ENCODE peak calls at places on chromosomes 5 and 9, in eight cellular contexts. One of them, this sample, is unnamed.

GRCh38 chr9:86925686-86926085 is 21.6 kb downstream of the GAS1 start:
- DNase-seq in activated CD8-positive, alpha-beta T cell treated with anti-CD3 and anti-CD28 coated beads for 36 hours: no peak
- DNase-seq in GM13976: no peak
- DNase-seq in epithelial cell of esophagus: no peak
- DNase-seq in iris pigment epithelial cell: peak
- DNase-seq in H1: no peak
- DNase-seq in naive thymus-derived CD4-positive, alpha-beta T cell: no peak
- DNase-seq in GM12864: no peak
- DNase-seq in this sample: no peak

GRCh38 chr5:132263548-132264261 is 6.2 kb downstream of the PDLIM4 start:
- DNase-seq in activated CD8-positive, alpha-beta T cell treated with anti-CD3 and anti-CD28 coated beads for 36 hours: peak
- DNase-seq in GM13976: peak
- DNase-seq in epithelial cell of esophagus: peak
- DNase-seq in iris pigment epithelial cell: peak
- DNase-seq in H1: peak
- DNase-seq in naive thymus-derived CD4-positive, alpha-beta T cell: no peak
- DNase-seq in GM12864: no peak
- DNase-seq in this sample: no peak

GRCh38 chr9:114126247-114127060 is 27.4 kb upstream of the KIF12 start:
- DNase-seq in activated CD8-positive, alpha-beta T cell treated with anti-CD3 and anti-CD28 coated beads for 36 hours: no peak
- DNase-seq in GM13976: no peak
- DNase-seq in epithelial cell of esophagus: no peak
- DNase-seq in iris pigment epithelial cell: no peak
- DNase-seq in H1: no peak
- DNase-seq in naive thymus-derived CD4-positive, alpha-beta T cell: no peak
- DNase-seq in GM12864: no peak
- DNase-seq in this sample: no peak

GRCh38 chr5:9094582-9094981 is 451.3 kb downstream of the SEMA5A start:
- DNase-seq in activated CD8-positive, alpha-beta T cell treated with anti-CD3 and anti-CD28 coated beads for 36 hours: no peak
- DNase-seq in GM13976: no peak
- DNase-seq in epithelial cell of esophagus: no peak
- DNase-seq in iris pigment epithelial cell: peak
- DNase-seq in H1: no peak
- DNase-seq in naive thymus-derived CD4-positive, alpha-beta T cell: no peak
- DNase-seq in GM12864: no peak
- DNase-seq in this sample: no peak

GRCh38 chr9:72211047-72211446 is 61.8 kb downstream of the GDA start:
- DNase-seq in activated CD8-positive, alpha-beta T cell treated with anti-CD3 and anti-CD28 coated beads for 36 hours: no peak
- DNase-seq in GM13976: no peak
- DNase-seq in epithelial cell of esophagus: peak
- DNase-seq in iris pigment epithelial cell: no peak
- DNase-seq in H1: no peak
- DNase-seq in naive thymus-derived CD4-positive, alpha-beta T cell: no peak
- DNase-seq in GM12864: no peak
- DNase-seq in this sample: peak

GRCh38 chr5:94432499-94432898 is 185.9 kb downstream of the KIAA0825 start:
- DNase-seq in activated CD8-positive, alpha-beta T cell treated with anti-CD3 and anti-CD28 coated beads for 36 hours: no peak
- DNase-seq in GM13976: no peak
- DNase-seq in epithelial cell of esophagus: peak
- DNase-seq in iris pigment epithelial cell: peak
- DNase-seq in H1: no peak
- DNase-seq in naive thymus-derived CD4-positive, alpha-beta T cell: no peak
- DNase-seq in GM12864: no peak
- DNase-seq in this sample: peak

GRCh38 chr5:169547508-169547907 is 36.1 kb upstream of the SPDL1 start:
- DNase-seq in activated CD8-positive, alpha-beta T cell treated with anti-CD3 and anti-CD28 coated beads for 36 hours: no peak
- DNase-seq in GM13976: no peak
- DNase-seq in epithelial cell of esophagus: peak
- DNase-seq in iris pigment epithelial cell: no peak
- DNase-seq in H1: no peak
- DNase-seq in naive thymus-derived CD4-positive, alpha-beta T cell: no peak
- DNase-seq in GM12864: no peak
- DNase-seq in this sample: no peak

GRCh38 chr5:93791520-93791972 is 50.1 kb upstream of the POU5F2 start:
- DNase-seq in activated CD8-positive, alpha-beta T cell treated with anti-CD3 and anti-CD28 coated beads for 36 hours: no peak
- DNase-seq in GM13976: no peak
- DNase-seq in epithelial cell of esophagus: no peak
- DNase-seq in iris pigment epithelial cell: peak
- DNase-seq in H1: no peak
- DNase-seq in naive thymus-derived CD4-positive, alpha-beta T cell: no peak
- DNase-seq in GM12864: no peak
- DNase-seq in this sample: peak

GRCh38 chr9:74821636-74822035 is 66.1 kb downstream of the TRPM6 start:
- DNase-seq in activated CD8-positive, alpha-beta T cell treated with anti-CD3 and anti-CD28 coated beads for 36 hours: no peak
- DNase-seq in GM13976: no peak
- DNase-seq in epithelial cell of esophagus: no peak
- DNase-seq in iris pigment epithelial cell: no peak
- DNase-seq in H1: no peak
- DNase-seq in naive thymus-derived CD4-positive, alpha-beta T cell: no peak
- DNase-seq in GM12864: no peak
- DNase-seq in this sample: no peak

GRCh38 chr9:16964228-16964627 is 93.8 kb upstream of the BNC2 start:
- DNase-seq in activated CD8-positive, alpha-beta T cell treated with anti-CD3 and anti-CD28 coated beads for 36 hours: no peak
- DNase-seq in GM13976: no peak
- DNase-seq in epithelial cell of esophagus: peak
- DNase-seq in iris pigment epithelial cell: peak
- DNase-seq in H1: no peak
- DNase-seq in naive thymus-derived CD4-positive, alpha-beta T cell: no peak
- DNase-seq in GM12864: no peak
- DNase-seq in this sample: no peak

This sample was measured in DMS53.